ENCODE peak calls at places on chromosomes 16 and 17, in six cellular contexts. N, U, J, B, M and H are unnamed samples. For H3K4me1, the result is how much of the 10 kb centered on the place peaks cover.

GRCh38 chr17:14301279-14301760 is 439 bp downstream of the HS3ST3B1 start:
- DNase-seq in N (no peak), U (peak), M (no peak), J (no peak), B (no peak), H (no peak)

GRCh38 chr16:73956592-73957495 is 339.8 kb upstream of the PSMD7 start:
- DNase-seq in J (peak), B (peak), M (peak), U (peak), N (peak), H (peak)

GRCh38 chr17:17890773-17891759 is 54.3 kb upstream of the SREBF1 start:
- DNase-seq in J (peak), N (peak), U (peak), M (no peak), B (no peak), H (no peak)

GRCh38 chr16:22322021-22322471 is 24.8 kb downstream of the POLR3E start:
- DNase-seq in B (no peak), M (no peak), U (peak), J (no peak), N (no peak), H (no peak)

GRCh38 chr16:63363738-63364137 is 1327.5 kb upstream of the CDH8 start:
- DNase-seq in N (peak), B (no peak), M (no peak), U (no peak), J (no peak), H (no peak)

GRCh38 chr17:5825717-5826330 is 241.5 kb upstream of the NLRP1 start:
- DNase-seq in B (no peak), M (no peak), U (no peak), J (no peak), N (no peak), H (no peak)

GRCh38 chr17:17964710-17965109 is 7.5 kb downstream of the TOM1L2 start:
- DNase-seq in B (no peak), N (no peak), U (no peak), J (no peak), M (no peak), H (no peak)

GRCh38 chr16:1828645-1829410 is 1.8 kb downstream of the FAHD1 start:
- DNase-seq in M (no peak), U (no peak), N (peak), J (no peak), B (no peak), H (no peak)

GRCh38 chr17:17982796-17983195 is 10.1 kb downstream of the DRC3 start:
- DNase-seq in N (no peak), J (no peak), U (no peak), M (no peak), B (no peak), H (no peak)

GRCh38 chr16:67528870-67529638 is 425 bp downstream of the RIPOR1 start:
- DNase-seq in U (no peak), B (peak), N (no peak), J (no peak), M (no peak), H (no peak)
- TF ChIP-seq ZNF274 in U (no peak), B (no peak), N (peak), J (no peak), M (no peak), H (no peak)

GRCh38 chr17:48728232-48729231 is at the start of gene HOXB13:
- DNase-seq in B (no peak), N (no peak), U (peak), J (peak), M (no peak), H (no peak)

GRCh38 chr17:48726182-48726915 is 2.2 kb downstream of the HOXB13 start:
- DNase-seq in J (no peak), N (no peak), M (no peak), B (no peak), U (no peak), H (no peak)

GRCh38 chr17:48727415-48728175 is 955 bp downstream of the HOXB13 start:
- DNase-seq in J (no peak), B (no peak), M (no peak), U (no peak), N (no peak), H (no peak)

GRCh38 chr17:48725294-48726064 is 2.5 kb downstream of the PRAC2 start:
- DNase-seq in U (no peak), J (no peak), M (no peak), N (no peak), B (no peak), H (no peak)

GRCh38 chr17:48726916-48727286 is 1.6 kb downstream of the HOXB13 start:
- DNase-seq in J (no peak), U (no peak), N (no peak), B (no peak), M (no peak), H (no peak)
- H3K4me1 ChIP-seq in J (under half), U (under half), N (under half), B (under half), M (under half), H (under half)

DNA sequence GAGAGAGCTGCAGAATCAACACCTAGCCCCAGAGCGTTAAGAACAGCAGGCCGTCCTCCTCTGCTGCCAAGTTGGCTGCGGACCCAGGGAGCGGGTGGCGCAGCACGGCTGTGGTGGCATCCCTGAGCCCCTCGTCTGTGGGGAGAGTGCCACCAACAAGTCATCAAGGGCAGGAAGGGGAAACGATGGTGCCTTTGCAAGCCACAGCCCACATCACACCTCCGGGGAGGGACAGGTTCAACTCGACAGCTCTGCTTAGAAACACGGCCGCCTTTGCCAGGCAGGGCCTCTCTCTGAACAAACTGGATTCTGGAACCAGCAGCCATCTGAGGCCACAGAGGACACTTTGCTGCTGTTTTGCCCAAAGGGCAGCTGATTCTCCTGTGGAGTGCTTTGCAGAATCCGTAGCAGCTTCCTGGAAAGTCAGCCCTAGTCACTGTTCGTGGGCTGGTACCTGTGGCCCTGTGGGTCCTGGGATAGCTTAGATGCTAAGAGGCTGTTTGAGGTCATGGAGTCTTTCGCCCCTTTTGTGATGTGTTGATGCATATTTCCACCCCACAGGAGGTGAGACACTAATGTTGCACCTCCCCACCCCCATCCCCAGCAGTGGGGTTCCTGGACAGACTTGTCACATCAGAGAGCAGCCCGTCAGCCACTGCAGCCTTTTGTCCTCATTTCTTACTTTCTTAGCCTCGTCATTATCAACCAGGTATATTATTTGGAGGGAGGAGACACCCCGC is 270.6 kb downstream of the CPPED1 start:
- DNase-seq in N (no peak), U (no peak), J (no peak), B (no peak), M (no peak), H (no peak)
- TF ChIP-seq ZNF274 in N (no peak), U (no peak), J (no peak), B (no peak), M (no peak), H (no peak)

GRCh38 chr16:87486282-87486681 is 6.5 kb downstream of the ZCCHC14 start:
- DNase-seq in M (no peak), N (no peak), U (no peak), J (no peak), B (no peak), H (no peak)

GRCh38 chr16:87483481-87483880 is 9.3 kb downstream of the ZCCHC14 start:
- DNase-seq in J (no peak), M (no peak), B (no peak), N (no peak), U (no peak), H (no peak)

GRCh38 chr16:87489434-87490045 is 3.3 kb downstream of the ZCCHC14 start:
- DNase-seq in B (no peak), N (peak), J (no peak), U (no peak), M (no peak), H (no peak)

GRCh38 chr16:87487361-87487924 is 5.4 kb downstream of the ZCCHC14 start:
- DNase-seq in J (peak), U (peak), B (peak), N (peak), M (no peak), H (no peak)

GRCh38 chr16:87484487-87485331 is 8.1 kb downstream of the ZCCHC14 start:
- DNase-seq in B (no peak), J (no peak), M (no peak), U (no peak), N (peak), H (no peak)
- H3K4me1 ChIP-seq in B (under half), J (under half), M (under half), U (under half), N (half or more), H (under half)

DNA sequence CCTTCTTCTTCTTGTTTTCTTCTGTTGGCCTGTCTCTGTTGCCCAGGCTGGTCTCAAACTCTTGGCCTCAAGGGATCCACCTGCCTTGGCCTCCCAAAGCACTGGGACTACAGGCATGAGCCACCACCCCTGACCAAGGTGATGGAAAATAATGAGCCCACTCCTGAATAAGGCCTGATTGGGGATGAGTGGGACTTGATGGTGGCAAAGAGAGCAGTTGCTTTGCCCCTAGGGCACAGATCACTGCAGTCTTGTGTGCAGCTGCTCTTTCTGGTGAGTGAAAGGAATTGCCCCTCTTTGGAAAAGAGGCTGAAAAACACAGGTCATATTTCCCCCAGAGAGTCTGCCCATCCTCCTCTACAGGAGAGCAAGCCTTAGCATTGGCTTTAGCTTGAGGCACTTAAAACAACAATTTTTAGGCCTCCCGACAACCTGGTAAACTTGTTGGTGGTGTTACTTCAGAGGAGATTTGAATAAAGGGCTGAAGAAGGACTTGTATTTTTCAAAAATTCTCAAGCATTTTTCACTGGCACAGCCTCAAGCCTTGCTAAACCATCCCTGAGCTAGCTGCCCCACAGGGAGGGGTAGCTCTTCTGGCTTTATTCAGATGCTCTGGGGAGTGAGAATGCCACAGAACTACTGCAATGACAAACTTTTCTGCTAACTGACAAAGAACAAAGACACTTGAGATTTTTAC is 6.1 kb upstream of the PDP2 start:
- DNase-seq in B (no peak), J (no peak), M (no peak), U (no peak), N (no peak), H (no peak)
- TF ChIP-seq ZNF274 in B (no peak), J (no peak), M (no peak), U (no peak), N (no peak), H (no peak)

GRCh38 chr16:81485225-81485624 is 40.6 kb downstream of the CMIP start:
- DNase-seq in M (no peak), J (no peak), B (no peak), U (no peak), N (no peak), H (no peak)

GRCh38 chr16:81485824-81486554 is 41.4 kb downstream of the CMIP start:
- DNase-seq in B (no peak), J (peak), U (no peak), M (no peak), N (no peak), H (no peak)

GRCh38 chr16:81482329-81483063 is 37.9 kb downstream of the CMIP start:
- DNase-seq in N (no peak), J (no peak), U (peak), B (no peak), M (no peak), H (no peak)

GRCh38 chr16:81483064-81483969 is 38.7 kb downstream of the CMIP start:
- DNase-seq in U (no peak), N (peak), B (no peak), M (no peak), J (no peak), H (no peak)

DNA sequence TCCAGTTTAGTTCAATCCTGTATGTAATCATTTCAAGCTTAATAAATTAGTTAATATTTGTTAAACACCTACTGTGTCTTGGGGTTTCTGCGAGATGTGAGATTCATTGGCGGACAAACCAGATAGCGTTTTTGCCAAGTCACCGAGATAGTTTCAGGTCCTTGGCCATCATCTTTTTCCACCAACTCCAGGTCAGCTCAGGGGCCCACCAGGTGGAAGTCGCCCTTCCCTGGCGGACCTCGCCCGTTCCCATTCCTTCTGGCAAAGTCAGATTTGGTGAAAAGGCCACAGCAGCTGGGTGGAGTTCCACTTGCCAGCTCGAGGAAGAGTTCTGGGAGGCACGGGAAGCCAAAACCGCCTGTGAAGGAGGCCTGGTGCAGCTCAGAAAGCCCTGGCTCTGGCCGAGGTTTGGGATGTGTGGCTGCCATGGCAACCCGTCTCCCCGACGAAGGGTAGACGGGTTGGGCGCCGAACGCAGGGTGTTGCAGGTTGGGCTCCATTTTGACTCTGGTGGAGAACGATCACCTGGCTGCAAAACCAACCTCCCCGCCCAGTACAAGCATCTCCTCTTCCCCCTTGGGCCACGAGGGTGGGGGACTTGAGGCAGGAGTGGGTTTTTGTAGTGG is 39.5 kb downstream of the CMIP start:
- DNase-seq in N (no peak), J (no peak), U (no peak), M (no peak), B (no peak), H (no peak)
- H3K4me1 ChIP-seq in N (half or more), J (under half), U (half or more), M (under half), B (under half), H (under half)